ENCODE peak calls at places on chromosomes 12 and 14, in eight cellular contexts. S is hepatocyte; U is stimulated activated CD8-positive, alpha-beta memory T cell treated with anti-CD3 and anti-CD28 coated beads, Interleukin-12 subunit alpha, Interleukin-12 subunit beta, amount 100 ng/mL, for 4 hours; E is HuH-7.5; X is activated CD4-positive, alpha-beta T cell treated with anti-CD3 and anti-CD28 coated beads, Interleukin-2, amount 50 U/mL, for 1 hour; C is heart right ventricle; N is iris pigment epithelial cell; P is IMR-90. K is an unnamed sample.

GRCh38 chr12:67667276-67668073 is 18.9 kb downstream of the DYRK2 start:
- DNase-seq in U (no peak), S (no peak), C (peak; percentile 82), P (no peak), N (no peak), E (no peak), X (no peak), K (no peak)

GRCh38 chr14:58430156-58430555 is 2.6 kb downstream of the KIAA0586 start:
- DNase-seq in C (no peak), S (no peak), N (peak; percentile 81), U (no peak), E (no peak), X (no peak), P (peak; percentile 82), K (no peak)

GRCh38 chr14:55043528-55043927 is 7.9 kb upstream of the MAPK1IP1L start:
- DNase-seq in E (no peak), U (no peak), S (no peak), C (no peak), P (peak; percentile 65), N (peak; percentile 79), X (no peak), K (no peak)

GRCh38 chr14:53537421-53538315 is 384.5 kb upstream of the DDHD1 start:
- DNase-seq in P (peak; percentile 40), N (no peak), X (no peak), S (peak; percentile 27), U (no peak), E (no peak), C (no peak), K (no peak)

GRCh38 chr12:123097521-123098084 is 53.3 kb downstream of the PITPNM2 start:
- DNase-seq in X (no peak), E (no peak), N (no peak), P (no peak), S (no peak), U (no peak), C (peak; percentile 72), K (no peak)

GRCh38 chr12:65907465-65907864 is 83.2 kb downstream of the HMGA2 start:
- DNase-seq in X (no peak), N (no peak), P (no peak), S (no peak), U (no peak), C (no peak), E (no peak), K (no peak)

GRCh38 chr14:72615511-72616121 is 278.3 kb downstream of the DPF3 start:
- DNase-seq in E (no peak), X (no peak), S (no peak), U (no peak), N (peak; percentile 37), C (no peak), P (peak; percentile 47), K (no peak)

GRCh38 chr12:56346663-56347062 is 8.0 kb downstream of the IL23A start:
- DNase-seq in S (no peak), E (no peak), X (no peak), U (no peak), P (no peak), N (peak; percentile 12), C (no peak), K (no peak)

GRCh38 chr14:101072945-101073597 is 169.5 kb upstream of the RTL1 start:
- DNase-seq in P (peak; percentile 98), S (peak; percentile 97), N (peak; percentile 97), C (no peak), E (peak; percentile 77), X (no peak), U (no peak), K (peak; percentile 88)

GRCh38 chr12:118164798-118165486 is 29.0 kb downstream of the PEBP1 start:
- DNase-seq in P (peak; percentile 33), S (peak; percentile 63), C (no peak), X (no peak), E (peak; percentile 24), U (no peak), N (peak; percentile 39), K (peak; percentile 45)

GRCh38 chr12:13121568-13121967 is 18.1 kb upstream of the GSG1 start:
- DNase-seq in P (no peak), U (no peak), S (no peak), E (no peak), C (no peak), N (no peak), X (no peak), K (no peak)

GRCh38 chr14:59013672-59014298 is 174.7 kb upstream of the DAAM1 start:
- DNase-seq in S (no peak), E (no peak), P (peak; percentile 68), N (peak; percentile 87), C (no peak), U (no peak), X (no peak), K (no peak)

GRCh38 chr12:49187184-49187583 is 1.7 kb downstream of the TUBA1A start:
- DNase-seq in E (no peak), U (no peak), P (peak; percentile 61), C (peak; percentile 21), S (peak; percentile 32), N (peak; percentile 61), X (peak; percentile 1), K (no peak)

GRCh38 chr12:11508699-11509098 is 113.3 kb upstream of the PRB2 start:
- DNase-seq in P (peak; percentile 45), N (peak; percentile 71), C (no peak), E (no peak), S (no peak), X (no peak), U (no peak), K (peak; percentile 21)

GRCh38 chr14:99063620-99064225 is 208.3 kb downstream of the BCL11B start:
- DNase-seq in S (no peak), X (no peak), P (no peak), C (no peak), N (no peak), U (no peak), E (no peak), K (no peak)

GRCh38 chr12:118377891-118378470 is 1.6 kb downstream of the SUDS3 start:
- DNase-seq in S (peak; percentile 43), P (peak; percentile 44), N (peak; percentile 41), E (peak; percentile 52), U (peak; percentile 39), C (peak; percentile 53), X (peak; percentile 76), K (peak; percentile 73)

GRCh38 chr12:55996201-55996714 is 818 bp upstream of the SUOX start:
- DNase-seq in P (peak; percentile 62), S (peak; percentile 69), N (peak; percentile 56), E (no peak), X (peak; percentile 56), C (no peak), U (peak; percentile 28), K (peak; percentile 13)

GRCh38 chr12:105083551-105084105 is 630 bp downstream of the ALDH1L2 start:
- DNase-seq in N (peak; percentile 80), S (peak; percentile 57), C (peak; percentile 61), E (no peak), X (no peak), U (no peak), P (peak; percentile 77), K (no peak)

GRCh38 chr12:6277982-6278438 is 32.5 kb upstream of the PLEKHG6 start:
- DNase-seq in C (no peak), S (peak; percentile 64), X (no peak), P (no peak), E (peak; percentile 53), U (peak; percentile 15), N (no peak), K (no peak)

GRCh38 chr12:63292476-63293228 is 141.7 kb upstream of the AVPR1A start:
- DNase-seq in E (no peak), S (no peak), U (no peak), P (no peak), C (no peak), X (no peak), N (no peak), K (peak; percentile 20)

GRCh38 chr14:31207746-31208545 is at the start of gene HECTD1:
- DNase-seq in N (peak; percentile 91), X (peak; percentile 84), P (peak; percentile 84), C (peak; percentile 90), E (peak; percentile 100), U (peak; percentile 85), S (peak; percentile 96), K (peak; percentile 86)

GRCh38 chr14:100404419-100404818 is 81.3 kb downstream of the SLC25A47 start:
- DNase-seq in X (no peak), N (no peak), C (no peak), E (no peak), P (no peak), S (no peak), U (no peak), K (no peak)

GRCh38 chr14:103748539-103748867 is 32.9 kb downstream of the ZFYVE21 start:
- DNase-seq in E (no peak), C (no peak), S (no peak), N (no peak), X (peak; percentile 23), P (no peak), U (peak; percentile 24), K (no peak)